ENCODE peak calls at places on chromosome 18, in eight cellular contexts. Z is astrocyte, H is esophagus squamous epithelium, M is fibroblast of lung, G is heart left ventricle, N is PC-3, Y is mucosa of descending colon, R is Panc1. I is an unnamed sample. For H3K9me3, the result is how much of the 10 kb centered on the place peaks cover.

GRCh38 chr18:70292628-70293027 is 3.8 kb downstream of the SOCS6 start:
- DNase-seq in Z (no peak), H (no peak), M (no peak), G (no peak), N (no peak), Y (no peak), R (no peak), I (no peak)

GRCh38 chr18:51248685-51249084 is 51.2 kb upstream of the MEX3C start:
- DNase-seq in Z (no peak), H (no peak), M (no peak), G (no peak), N (no peak), Y (no peak), R (no peak), I (no peak)

GRCh38 chr18:24837065-24837464 is 376.6 kb downstream of the HRH4 start:
- DNase-seq in Z (peak), H (no peak), M (peak), G (no peak), N (peak), Y (no peak), R (no peak), I (peak)

GRCh38 chr18:55856191-55856590 is 268.2 kb upstream of the TCF4 start:
- DNase-seq in Z (peak), H (no peak), M (peak), G (no peak), N (peak), Y (no peak), R (no peak), I (peak)

GRCh38 chr18:903703-904102 is 968 bp upstream of the ADCYAP1 start:
- DNase-seq in Z (peak), H (no peak), M (peak), G (peak), N (peak), Y (no peak), R (no peak), I (peak)

GRCh38 chr18:49161627-49162026 is 210.9 kb upstream of the SMAD7 start:
- DNase-seq in Z (peak), H (no peak), M (peak), G (no peak), N (no peak), Y (no peak), R (no peak), I (no peak)

GRCh38 chr18:27005589-27005988 is 140.1 kb upstream of the AQP4 start:
- DNase-seq in Z (no peak), H (no peak), M (no peak), G (no peak), N (peak), Y (no peak), R (no peak), I (no peak)

GRCh38 chr18:22694954-22695353 is 238.2 kb upstream of the RBBP8 start:
- DNase-seq in Z (peak), H (no peak), M (peak), G (peak), N (peak), Y (no peak), R (no peak), I (peak)

GRCh38 chr18:12283256-12283655 is 24.8 kb upstream of the TUBB6 start:
- DNase-seq in Z (peak), H (no peak), M (peak), G (no peak), N (peak), Y (no peak), R (no peak), I (no peak)

GRCh38 chr18:50506362-50506761 is 53.5 kb upstream of the MAPK4 start:
- DNase-seq in Z (no peak), H (no peak), M (no peak), G (no peak), N (no peak), Y (no peak), R (no peak), I (no peak)

GRCh38 chr18:57444301-57444759 is 9.2 kb downstream of the ONECUT2 start:
- DNase-seq in Z (no peak), H (no peak), M (no peak), G (no peak), N (no peak), Y (no peak), R (no peak), I (no peak)

GRCh38 chr18:51290864-51291263 is 93.4 kb upstream of the MEX3C start:
- DNase-seq in Z (no peak), H (no peak), M (no peak), G (no peak), N (no peak), Y (no peak), R (no peak), I (no peak)

GRCh38 chr18:25921677-25922421 is 168.6 kb downstream of the SS18 start:
- DNase-seq in Z (no peak), H (no peak), M (peak), G (no peak), N (peak), Y (no peak), R (peak), I (no peak)

GRCh38 chr18:58427321-58427720 is 201.6 kb downstream of the ALPK2 start:
- DNase-seq in Z (no peak), H (no peak), M (no peak), G (no peak), N (no peak), Y (no peak), R (no peak), I (no peak)

GRCh38 chr18:24567199-24567598 is 106.8 kb downstream of the HRH4 start:
- DNase-seq in Z (peak), H (no peak), M (peak), G (no peak), N (peak), Y (no peak), R (no peak), I (peak)

GRCh38 chr18:65753520-65753919 is 2.7 kb downstream of the CDH7 start:
- DNase-seq in Z (no peak), H (no peak), M (peak), G (no peak), N (peak), Y (no peak), R (peak), I (no peak)

GRCh38 chr18:75477913-75478312 is 50.4 kb upstream of the SMIM21 start:
- DNase-seq in Z (peak), H (no peak), M (peak), G (no peak), N (peak), Y (no peak), R (no peak), I (no peak)

GRCh38 chr18:6476201-6476600 is 61.5 kb upstream of the L3MBTL4 start:
- DNase-seq in Z (no peak), H (no peak), M (no peak), G (no peak), N (no peak), Y (no peak), R (no peak), I (no peak)

GRCh38 chr18:1999387-1999786 is 571.9 kb downstream of the METTL4 start:
- DNase-seq in Z (no peak), H (no peak), M (no peak), G (no peak), N (no peak), Y (no peak), R (no peak), I (no peak)

GRCh38 chr18:6747646-6748045 is 18.1 kb downstream of the ARHGAP28 start:
- DNase-seq in Z (peak), H (no peak), M (peak), G (no peak), N (peak), Y (no peak), R (no peak), I (peak)

GRCh38 chr18:33745396-33745795 is 167.4 kb downstream of the ASXL3 start:
- DNase-seq in Z (no peak), H (no peak), M (no peak), G (no peak), N (no peak), Y (no peak), R (no peak), I (no peak)

GRCh38 chr18:58015045-58015444 is 29.0 kb upstream of the NEDD4L start:
- DNase-seq in Z (no peak), H (no peak), M (no peak), G (no peak), N (no peak), Y (no peak), R (no peak), I (no peak)

GRCh38 chr18:23191952-23192662 is 56.8 kb downstream of the CABLES1 start:
- DNase-seq in Z (peak), H (no peak), M (peak), G (peak), N (peak), Y (peak), R (no peak), I (peak)

GRCh38 chr18:45664824-45665763 is 49.8 kb downstream of the SLC14A2 start:
- DNase-seq in Z (peak), H (peak), M (peak), G (peak), N (peak), Y (no peak), R (peak), I (peak)

GRCh38 chr18:58257461-58257860 is 213.4 kb downstream of the NEDD4L start:
- DNase-seq in Z (peak), H (no peak), M (peak), G (no peak), N (peak), Y (no peak), R (no peak), I (peak)

GRCh38 chr18:69691008-69691760 is 256.5 kb downstream of the CD226 start:
- DNase-seq in Z (no peak), H (no peak), M (no peak), G (no peak), N (no peak), Y (no peak), R (no peak), I (no peak)

GRCh38 chr18:15165048-15165447 is 417.1 kb downstream of the ANKRD30B start:
- DNase-seq in Z (no peak), H (no peak), M (no peak), G (no peak), N (peak), Y (peak), R (no peak), I (peak)

GRCh38 chr18:48263421-48263820 is 145.8 kb downstream of the ZBTB7C start:
- DNase-seq in Z (no peak), H (no peak), M (no peak), G (no peak), N (no peak), Y (no peak), R (no peak), I (no peak)

GRCh38 chr18:23838801-23839366 is 149.6 kb downstream of the LAMA3 start:
- DNase-seq in Z (peak), H (no peak), M (peak), G (no peak), N (peak), Y (no peak), R (no peak), I (no peak)

GRCh38 chr18:68428026-68428425 is 286.9 kb downstream of the TMX3 start:
- DNase-seq in Z (peak), H (no peak), M (peak), G (peak), N (peak), Y (no peak), R (no peak), I (peak)

GRCh38 chr18:55839350-55839749 is 251.4 kb upstream of the TCF4 start:
- DNase-seq in Z (peak), H (no peak), M (peak), G (no peak), N (peak), Y (no peak), R (no peak), I (peak)

GRCh38 chr18:54100920-54101319 is 123.5 kb downstream of the MBD2 start:
- DNase-seq in Z (peak), H (no peak), M (peak), G (no peak), N (peak), Y (no peak), R (no peak), I (peak)

GRCh38 chr18:24862225-24862893 is 401.9 kb downstream of the HRH4 start:
- DNase-seq in Z (no peak), H (no peak), M (no peak), G (no peak), N (no peak), Y (no peak), R (no peak), I (no peak)

GRCh38 chr18:36729197-36729596 is 99.6 kb downstream of the TPGS2 start:
- DNase-seq in Z (no peak), H (no peak), M (no peak), G (no peak), N (peak), Y (no peak), R (no peak), I (no peak)

GRCh38 chr18:56351911-56352502 is 286.4 kb downstream of the TXNL1 start:
- DNase-seq in Z (no peak), H (no peak), M (no peak), G (no peak), N (no peak), Y (no peak), R (no peak), I (no peak)

GRCh38 chr18:75204262-75204977 is 4.5 kb downstream of the PTGR3 start:
- DNase-seq in Z (peak), H (no peak), M (peak), G (peak), N (no peak), Y (peak), R (no peak), I (peak)

GRCh38 chr18:28684746-28685145 is 507.8 kb upstream of the CDH2 start:
- DNase-seq in Z (peak), H (no peak), M (peak), G (no peak), N (no peak), Y (no peak), R (no peak), I (no peak)

GRCh38 chr18:36579311-36579710 is 249.5 kb downstream of the TPGS2 start:
- DNase-seq in Z (no peak), H (no peak), M (no peak), G (no peak), N (no peak), Y (no peak), R (no peak), I (no peak)

GRCh38 chr18:28176933-28177827 is at the start of gene CDH2:
- DNase-seq in Z (peak), H (no peak), M (peak), G (peak), N (peak), Y (no peak), R (no peak), I (peak)

GRCh38 chr18:72419914-72420313 is 124.2 kb downstream of the CBLN2 start:
- DNase-seq in Z (peak), H (no peak), M (peak), G (no peak), N (no peak), Y (no peak), R (no peak), I (peak)

GRCh38 chr18:35328868-35329267 is 15.4 kb downstream of the ZNF24 start:
- DNase-seq in Z (no peak), H (no peak), M (no peak), G (no peak), N (no peak), Y (no peak), R (no peak), I (no peak)

GRCh38 chr18:35331367-35332087 is 12.7 kb downstream of the ZNF24 start:
- DNase-seq in Z (no peak), H (no peak), M (no peak), G (no peak), N (no peak), Y (no peak), R (no peak), I (no peak)

GRCh38 chr18:35322486-35323258 is 21.5 kb downstream of the ZNF24 start:
- DNase-seq in Z (no peak), H (no peak), M (no peak), G (no peak), N (peak), Y (no peak), R (no peak), I (no peak)

GRCh38 chr18:35324926-35325655 is 19.1 kb downstream of the ZNF24 start:
- DNase-seq in Z (no peak), H (no peak), M (peak), G (no peak), N (no peak), Y (no peak), R (no peak), I (no peak)

DNA sequence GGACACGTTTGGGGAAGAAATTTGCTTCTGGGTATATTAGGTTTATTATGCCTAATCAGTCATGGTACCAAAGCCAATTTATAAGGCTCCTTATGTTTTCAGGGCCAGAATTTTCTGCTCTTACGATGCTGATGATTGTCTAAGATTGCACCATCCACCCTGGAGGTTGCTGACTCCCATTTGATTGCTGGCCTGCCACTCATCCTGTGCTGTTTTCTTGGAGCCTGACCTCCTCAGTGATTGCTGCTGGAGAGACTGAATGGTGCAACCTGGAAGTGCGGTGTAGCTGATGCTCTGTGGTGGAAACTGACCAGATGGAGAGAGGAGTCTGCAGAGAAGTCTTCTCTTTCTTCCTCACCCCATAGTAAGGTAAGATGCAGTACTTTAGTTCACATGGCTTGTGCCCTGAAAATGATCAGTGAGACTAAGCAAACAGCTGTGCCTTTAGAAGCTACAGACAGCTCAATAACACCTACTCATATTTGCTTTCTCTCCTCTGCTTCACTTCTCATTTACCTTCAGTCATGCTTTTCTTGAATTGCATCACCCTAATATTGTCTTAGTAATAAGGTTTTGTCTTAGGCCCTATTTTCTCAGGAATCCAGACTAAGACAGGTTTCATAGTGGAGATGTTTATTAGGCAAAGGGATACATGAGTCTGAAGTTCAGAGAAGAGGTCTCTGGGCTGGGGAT is 17.4 kb downstream of the ZNF24 start:
- DNase-seq in Z (no peak), H (no peak), M (no peak), G (no peak), N (no peak), Y (no peak), R (no peak), I (no peak)
- H3K9me3 ChIP-seq in Z (under half), H (under half), M (under half), G (under half), N (under half), Y (under half), R (under half), I (under half)

DNA sequence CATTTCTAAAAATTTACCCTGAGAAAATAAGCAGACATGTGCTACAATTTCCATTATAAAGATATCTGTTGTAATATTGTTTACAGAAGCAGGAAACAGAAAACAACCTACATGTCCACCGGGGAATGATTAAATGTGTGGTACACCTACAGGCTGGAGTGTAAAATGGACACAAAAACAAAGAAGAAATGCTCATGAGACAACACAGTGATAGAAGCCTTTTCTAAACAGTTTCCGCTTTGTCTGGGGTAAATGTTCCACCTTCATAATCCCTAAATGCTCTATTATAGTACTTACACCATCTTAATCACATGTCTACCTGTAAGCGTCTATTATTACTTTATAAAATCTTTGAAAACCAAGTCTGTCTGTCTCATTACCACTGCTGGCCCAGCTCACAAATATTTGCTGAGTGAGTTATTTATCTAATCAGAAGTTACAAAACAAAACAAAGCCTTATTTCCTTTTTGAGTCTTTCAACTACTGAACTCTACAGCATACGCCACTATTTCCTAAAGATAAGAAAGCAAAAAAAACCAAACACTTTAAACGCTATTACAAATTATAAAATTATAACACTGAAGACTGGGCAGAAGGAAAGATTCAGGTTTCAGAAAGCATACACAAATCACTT is 95.3 kb downstream of the PIGN start:
- DNase-seq in Z (no peak), H (no peak), M (no peak), G (no peak), N (no peak), Y (no peak), R (no peak), I (no peak)
- H3K4me3 ChIP-seq in Z (no peak), H (no peak), M (no peak), G (no peak), N (no peak), Y (no peak), R (no peak), I (no peak)

DNA sequence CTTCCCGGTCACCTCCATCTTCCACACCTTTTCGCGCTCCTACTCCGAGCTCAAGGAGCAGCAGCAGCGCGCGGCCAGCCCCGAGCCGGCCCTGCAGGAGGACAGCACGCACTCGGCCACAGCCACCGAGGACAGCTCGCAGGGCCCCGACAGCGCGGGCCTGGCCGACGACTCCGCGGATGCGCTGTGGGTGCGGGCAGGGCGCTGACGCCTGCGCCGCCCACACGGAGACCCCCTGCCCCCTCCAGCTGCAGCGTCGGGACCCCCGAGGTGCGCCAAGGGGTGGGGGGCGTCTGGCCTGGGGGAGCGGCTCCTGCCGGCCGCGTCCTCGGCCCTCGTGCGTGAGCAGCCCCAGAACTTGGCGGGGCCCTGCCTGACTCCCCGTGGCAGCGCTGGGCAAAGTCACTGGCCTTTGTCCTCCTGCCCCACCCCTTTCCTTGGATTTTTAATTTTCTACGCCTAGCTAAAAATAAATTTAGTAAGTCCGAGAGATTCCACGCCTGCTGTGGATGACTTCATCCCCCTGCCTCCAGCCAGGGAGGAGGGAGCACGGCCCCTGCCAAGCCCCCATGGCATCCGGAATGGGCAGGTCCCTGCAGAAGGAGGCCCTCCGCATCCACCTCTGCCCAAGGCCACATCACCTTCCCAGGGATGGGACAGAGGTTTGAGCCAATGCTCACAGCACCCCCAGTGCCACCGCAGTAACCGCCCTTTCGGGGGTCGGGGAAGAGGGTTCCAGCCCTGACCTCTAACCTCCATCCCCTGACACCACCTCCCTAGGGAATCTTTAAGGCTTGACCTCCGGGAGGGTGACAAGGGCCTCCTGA is 51.6 kb downstream of the SLC66A2 start:
- DNase-seq in Z (no peak), H (no peak), M (no peak), G (no peak), N (no peak), Y (no peak), R (no peak), I (no peak)
- H3K9me3 ChIP-seq in Z (under half), H (under half), M (under half), G (under half), N (under half), Y (half or more), R (under half), I (under half)

DNA sequence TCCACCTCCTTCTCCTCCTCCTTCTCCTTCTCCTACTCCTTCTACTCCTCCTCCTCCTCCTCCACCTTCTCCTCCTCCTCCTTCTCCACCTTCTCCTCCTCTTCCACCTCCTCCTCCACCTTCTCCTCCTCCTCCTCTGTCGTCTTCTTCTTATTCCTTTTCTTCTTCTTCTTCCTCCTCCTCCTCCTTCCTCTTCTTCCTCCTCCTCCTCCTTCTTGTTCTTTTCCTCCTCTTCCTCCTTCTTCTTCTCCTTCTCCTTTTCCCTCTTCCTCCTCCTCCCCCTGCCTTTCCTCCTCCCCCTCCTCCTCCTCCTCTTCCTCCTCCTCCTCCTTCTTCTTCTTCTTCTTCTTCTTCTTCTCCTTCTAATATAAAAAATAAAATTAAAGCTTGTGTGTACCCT is 971.2 kb upstream of the PIK3C3 start:
- DNase-seq in Z (no peak), H (no peak), M (no peak), G (no peak), N (no peak), Y (no peak), R (no peak), I (no peak)
- H3K4me3 ChIP-seq in Z (no peak), H (no peak), M (no peak), G (no peak), N (no peak), Y (no peak), R (no peak), I (no peak)